ENCODE peak calls at places on chromosomes 11 and 22, in five cellular contexts. W is bronchial epithelial cell, J is mesendoderm, B is mucosa of descending colon, T is gastrocnemius medialis. M is an unnamed sample.

GRCh38 chr11:83782329-83782728 is 496.2 kb upstream of the CCDC90B start:
- DNase-seq in W (no peak), J (no peak), B (no peak), T (no peak), M (no peak)

GRCh38 chr11:57502870-57503269 is 12.6 kb downstream of the SLC43A1 start:
- DNase-seq in W (no peak), J (no peak), B (no peak), T (no peak), M (no peak)

GRCh38 chr11:95592455-95592854 is 197.1 kb downstream of the FAM76B start:
- DNase-seq in W (no peak), J (peak; percentile 50), B (no peak), T (no peak), M (peak; percentile 68)

GRCh38 chr22:24555496-24556253 is at the start of gene SNRPD3:
- DNase-seq in W (peak; percentile 81), J (peak; percentile 95), B (peak; percentile 93), T (peak; percentile 91), M (peak; percentile 67)

GRCh38 chr11:111540114-111540920 is at the start of gene LAYN:
- DNase-seq in W (no peak), J (peak; percentile 50), B (peak; percentile 53), T (no peak), M (no peak)

GRCh38 chr11:2944953-2945756 is 15.9 kb upstream of the PHLDA2 start:
- DNase-seq in W (peak; percentile 60), J (peak; percentile 81), B (peak; percentile 88), T (peak; percentile 59), M (peak; percentile 60)

GRCh38 chr22:46007848-46008261 is 30.9 kb upstream of the WNT7B start:
- DNase-seq in W (peak; percentile 92), J (peak; percentile 51), B (no peak), T (peak; percentile 40), M (no peak)

GRCh38 chr11:122023614-122024250 is 92.3 kb downstream of the BLID start:
- DNase-seq in W (no peak), J (no peak), B (no peak), T (no peak), M (no peak)

GRCh38 chr22:30702856-30703255 is 8.2 kb downstream of the OSBP2 start:
- DNase-seq in W (no peak), J (no peak), B (no peak), T (no peak), M (no peak)

DNA sequence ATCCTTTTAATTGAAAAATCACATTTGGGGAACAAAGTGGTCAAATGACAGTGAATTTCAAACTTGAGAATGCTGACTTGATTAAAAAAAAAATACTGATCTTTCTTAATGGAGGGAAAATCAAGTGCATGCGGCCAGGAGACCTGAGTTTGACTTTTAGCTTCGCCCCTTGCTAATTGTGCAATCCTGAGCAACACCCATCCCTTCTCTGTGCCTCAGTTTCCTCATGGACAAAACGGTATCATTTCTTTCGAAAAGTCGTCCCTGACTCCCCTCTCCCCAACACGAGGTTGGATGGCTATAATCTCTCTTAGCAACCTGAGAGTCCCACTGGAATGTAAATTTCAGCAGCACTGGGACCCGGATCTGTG is 959 bp upstream of the FJX1 start:
- DNase-seq in W (no peak), J (no peak), B (no peak), T (no peak), M (no peak)
- H3K4me3 ChIP-seq in W (no peak overlapping the region), J (no peak overlapping the region), B (no peak overlapping the region), T (peak overlapping the region; percentile 64), M (peak overlapping the region; percentile 47)

DNA sequence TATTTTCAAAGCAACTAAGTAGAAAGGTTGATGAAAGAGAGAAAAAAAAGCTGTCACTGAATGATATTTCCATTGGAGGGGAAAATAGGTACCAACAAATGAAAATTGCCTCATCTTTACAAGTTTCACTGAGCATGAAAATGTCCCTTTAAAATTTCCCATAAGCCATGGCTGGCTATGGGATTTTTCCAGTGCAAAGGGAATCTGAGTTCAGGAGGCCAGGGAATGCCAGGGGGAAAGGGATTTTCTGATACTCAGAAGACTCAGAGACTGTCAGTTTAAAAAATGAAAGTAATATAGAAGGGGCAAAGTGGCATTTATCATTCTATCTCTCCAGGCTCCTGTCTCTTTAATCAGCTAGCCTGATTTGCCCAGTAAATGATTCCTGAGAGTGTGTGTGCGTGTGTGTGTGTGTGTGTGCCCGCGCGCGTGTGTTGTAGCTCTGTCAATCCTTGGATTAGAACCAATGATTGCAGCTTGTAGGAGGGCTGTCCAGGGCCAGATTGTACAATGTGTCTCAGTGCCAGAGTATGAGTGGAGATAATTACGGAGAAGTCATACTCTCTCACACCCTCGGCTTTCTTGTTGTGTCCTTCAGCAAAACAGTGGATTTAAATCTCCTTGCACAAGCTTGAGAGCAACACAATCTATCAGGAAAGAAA is at the start of gene NTM:
- DNase-seq in W (peak; percentile 22), J (peak; percentile 14), B (peak; percentile 57), T (peak; percentile 11), M (peak; percentile 69)
- H3K4me3 ChIP-seq in W (no peak within 1 kb of the TSS), J (no peak within 1 kb of the TSS), B (no peak within 1 kb of the TSS), T (no peak within 1 kb of the TSS), M (peak within 1 kb of the TSS; percentile 45)

DNA sequence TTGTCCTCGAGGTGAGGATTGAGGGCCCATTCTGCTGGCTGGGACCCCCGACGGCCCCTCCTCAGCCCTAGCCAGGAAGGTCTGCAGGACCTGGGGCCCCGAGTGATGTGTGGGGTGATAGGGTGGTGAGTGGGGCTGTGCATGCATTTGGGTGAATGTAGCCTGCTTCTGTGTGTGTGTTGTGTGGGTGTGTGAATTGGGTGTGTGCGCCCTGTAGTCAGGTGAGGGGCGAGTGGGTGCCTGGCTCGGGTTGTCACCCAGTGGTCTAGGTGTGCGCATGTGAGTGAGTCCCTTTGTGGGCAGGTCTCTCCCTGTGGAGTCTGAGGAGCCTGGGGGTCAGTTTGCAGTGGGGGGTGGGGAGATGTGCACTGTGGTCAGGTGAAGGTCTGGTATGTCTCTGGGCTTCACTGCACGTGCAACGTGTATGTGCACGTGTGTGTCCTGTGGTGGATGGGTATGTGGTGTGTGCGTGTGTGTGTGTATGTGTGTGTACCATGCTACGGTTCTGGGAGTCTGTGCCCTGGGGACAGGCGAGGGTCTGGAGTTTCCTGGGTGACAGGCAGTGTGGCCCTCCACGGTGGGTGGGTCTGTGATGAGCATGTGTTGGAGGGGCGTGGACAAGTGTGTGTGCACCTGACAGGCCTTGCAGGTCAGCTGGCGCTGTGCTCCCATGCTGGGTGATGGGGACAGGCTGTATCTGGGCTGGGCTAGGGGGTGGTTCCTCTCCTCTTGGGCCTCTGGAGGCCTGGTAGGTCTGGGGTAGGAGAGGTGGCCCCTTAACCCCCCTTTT is 1.0 kb downstream of the TMEM151A start:
- DNase-seq in W (no peak), J (no peak), B (no peak), T (no peak), M (no peak)
- H3K4me3 ChIP-seq in W (no peak overlapping the region), J (no peak overlapping the region), B (no peak overlapping the region), T (no peak overlapping the region), M (peak overlapping the region; percentile 87)

GRCh38 chr11:31800398-31801265 is 10.5 kb downstream of the PAX6 start:
- DNase-seq in W (no peak), J (peak; percentile 23), B (no peak), T (no peak), M (no peak)

GRCh38 chr11:31801298-31801702 is 9.8 kb downstream of the PAX6 start:
- DNase-seq in W (no peak), J (peak; percentile 16), B (no peak), T (no peak), M (no peak)

GRCh38 chr11:31798057-31799035 is 12.8 kb downstream of the PAX6 start:
- DNase-seq in W (no peak), J (peak; percentile 89), B (no peak), T (no peak), M (no peak)

GRCh38 chr11:31799036-31799793 is 11.9 kb downstream of the PAX6 start:
- DNase-seq in W (no peak), J (peak; percentile 17), B (no peak), T (no peak), M (no peak)

GRCh38 chr11:31799794-31800397 is 11.2 kb downstream of the PAX6 start:
- DNase-seq in W (no peak), J (no peak), B (no peak), T (no peak), M (no peak)
- H3K4me3 ChIP-seq in W (no peak overlapping the region), J (no peak overlapping the region), B (no peak overlapping the region), T (peak overlapping the region; percentile 26), M (peak overlapping the region; percentile 6)

GRCh38 chr11:70630816-70631623 is 232.7 kb downstream of the CTTN start:
- DNase-seq in W (no peak), J (no peak), B (no peak), T (no peak), M (no peak)
- H3K4me3 ChIP-seq in W (no peak overlapping the region), J (no peak overlapping the region), B (no peak overlapping the region), T (no peak overlapping the region), M (no peak overlapping the region)

DNA sequence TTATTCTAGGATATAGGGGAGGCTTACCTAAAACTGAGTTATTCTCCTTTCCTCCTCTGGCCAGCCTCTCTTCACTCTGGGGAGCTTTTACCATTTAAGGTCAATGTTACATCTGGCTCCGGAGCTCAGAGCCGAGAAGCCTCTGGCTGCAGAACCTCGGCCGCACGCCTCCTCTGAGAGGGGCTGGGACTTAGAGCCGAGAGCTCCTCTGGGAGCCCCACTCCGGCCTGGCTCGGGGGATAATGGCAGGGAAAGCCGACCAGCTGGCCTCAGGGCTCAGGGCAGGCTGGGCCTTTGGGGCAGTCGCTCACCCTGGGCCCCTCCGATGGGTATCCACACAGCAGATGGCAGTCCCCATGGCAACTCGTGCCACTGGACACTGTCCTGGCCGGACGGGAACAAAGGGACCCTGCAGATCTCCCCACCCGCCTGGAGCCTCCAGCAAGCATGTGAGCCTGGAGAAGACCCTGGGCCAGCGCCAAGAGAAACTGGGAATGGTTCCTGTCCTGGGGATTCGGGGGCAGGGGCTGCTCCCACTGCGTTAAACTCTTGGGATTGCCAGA is at the start of gene IRAG1:
- DNase-seq in W (no peak), J (peak; percentile 15), B (peak; percentile 50), T (no peak), M (no peak)
- H3K4me3 ChIP-seq in W (no peak within 1 kb of the TSS), J (no peak within 1 kb of the TSS), B (no peak within 1 kb of the TSS), T (peak within 1 kb of the TSS; percentile 45), M (no peak within 1 kb of the TSS)

M was measured in retinal pigment epithelial cell.